ENCODE peak calls at places on chromosomes 4 and X, in five cellular contexts. One of them, this sample, is unnamed.

GRCh38 chr4:19736968-19737756 is 514.5 kb upstream of the SLIT2 start:
- DNase-seq in AG04450: no peak
- DNase-seq in psoas muscle: no peak
- DNase-seq in aorta: no peak
- DNase-seq in upper lobe of right lung: no peak
- DNase-seq in this sample: no peak

GRCh38 chrX:57135287-57135686 is 1.9 kb downstream of the SPIN2A start:
- DNase-seq in AG04450: no peak
- DNase-seq in psoas muscle: no peak
- DNase-seq in aorta: no peak
- DNase-seq in upper lobe of right lung: no peak
- DNase-seq in this sample: no peak

GRCh38 chr4:155566241-155566823 is 100.3 kb upstream of the GUCY1A1 start:
- DNase-seq in AG04450: no peak
- DNase-seq in psoas muscle: no peak
- DNase-seq in aorta: no peak
- DNase-seq in upper lobe of right lung: no peak
- DNase-seq in this sample: peak; percentile 73

GRCh38 chrX:152899111-152899873 is 1.4 kb downstream of the ZNF185 start:
- DNase-seq in AG04450: no peak
- DNase-seq in psoas muscle: no peak
- DNase-seq in aorta: no peak
- DNase-seq in upper lobe of right lung: no peak
- DNase-seq in this sample: no peak

GRCh38 chrX:115697806-115698205 is 136.8 kb downstream of the PLS3 start:
- DNase-seq in AG04450: no peak
- DNase-seq in psoas muscle: no peak
- DNase-seq in aorta: no peak
- DNase-seq in upper lobe of right lung: no peak
- DNase-seq in this sample: no peak

GRCh38 chr4:128573781-128574508 is 235.6 kb upstream of the JADE1 start:
- DNase-seq in AG04450: peak; percentile 63
- DNase-seq in psoas muscle: no peak
- DNase-seq in aorta: no peak
- DNase-seq in upper lobe of right lung: no peak
- DNase-seq in this sample: peak; percentile 78

GRCh38 chr4:40190880-40191815 is 5.7 kb upstream of the RHOH start:
- DNase-seq in AG04450: no peak
- DNase-seq in psoas muscle: no peak
- DNase-seq in aorta: no peak
- DNase-seq in upper lobe of right lung: no peak
- DNase-seq in this sample: no peak

GRCh38 chrX:54785901-54786300 is 12.2 kb downstream of the ITIH6 start:
- DNase-seq in AG04450: no peak
- DNase-seq in psoas muscle: no peak
- DNase-seq in aorta: no peak
- DNase-seq in upper lobe of right lung: no peak
- DNase-seq in this sample: no peak

GRCh38 chr4:139873111-139873866 is 207.7 kb downstream of the MGST2 start:
- DNase-seq in AG04450: no peak
- DNase-seq in psoas muscle: no peak
- DNase-seq in aorta: no peak
- DNase-seq in upper lobe of right lung: no peak
- DNase-seq in this sample: no peak

DNA sequence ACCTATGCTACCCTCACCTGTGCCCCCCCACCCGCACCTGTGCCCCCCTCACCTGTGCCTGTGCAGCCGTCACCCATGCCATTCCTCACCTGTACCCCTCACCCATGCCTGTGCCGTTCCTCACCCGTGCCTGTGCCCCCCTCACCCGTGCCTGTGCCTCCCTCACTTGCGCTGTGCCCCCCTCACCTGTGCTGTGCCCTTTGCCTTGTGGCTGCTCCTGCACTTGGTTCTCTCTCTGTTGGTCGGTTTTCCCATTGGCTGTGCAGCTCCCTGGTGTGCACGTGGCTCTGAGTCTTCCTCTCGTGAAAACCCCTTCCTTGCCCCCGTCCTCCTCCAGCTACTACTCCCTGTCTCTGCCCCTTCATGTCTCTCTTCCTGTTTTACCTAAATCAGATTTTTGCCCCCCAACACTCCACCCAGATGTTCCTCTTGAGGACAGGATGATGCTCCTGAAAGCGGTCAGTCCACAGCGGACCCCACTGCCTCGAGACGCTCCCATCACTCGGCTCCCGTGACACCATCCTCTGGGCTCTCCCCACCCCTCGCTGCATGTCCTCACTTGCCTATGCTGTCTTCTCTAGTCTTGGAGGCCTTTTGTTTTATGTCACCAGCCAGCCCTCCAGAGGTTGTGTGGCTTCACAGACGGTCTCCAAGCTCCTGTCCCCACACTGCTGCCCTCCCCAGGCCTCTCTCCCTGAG is 6.8 kb downstream of the MAEA start:
- DNase-seq in AG04450: no peak
- DNase-seq in psoas muscle: peak; percentile 36
- DNase-seq in aorta: peak; percentile 26
- DNase-seq in upper lobe of right lung: no peak
- DNase-seq in this sample: no peak
- H3K4me3 ChIP-seq in AG04450: no peak overlapping the region
- H3K4me3 ChIP-seq in psoas muscle: no peak overlapping the region
- H3K4me3 ChIP-seq in aorta: no peak overlapping the region
- H3K4me3 ChIP-seq in upper lobe of right lung: no peak overlapping the region
- H3K4me3 ChIP-seq in this sample: no peak overlapping the region

DNA sequence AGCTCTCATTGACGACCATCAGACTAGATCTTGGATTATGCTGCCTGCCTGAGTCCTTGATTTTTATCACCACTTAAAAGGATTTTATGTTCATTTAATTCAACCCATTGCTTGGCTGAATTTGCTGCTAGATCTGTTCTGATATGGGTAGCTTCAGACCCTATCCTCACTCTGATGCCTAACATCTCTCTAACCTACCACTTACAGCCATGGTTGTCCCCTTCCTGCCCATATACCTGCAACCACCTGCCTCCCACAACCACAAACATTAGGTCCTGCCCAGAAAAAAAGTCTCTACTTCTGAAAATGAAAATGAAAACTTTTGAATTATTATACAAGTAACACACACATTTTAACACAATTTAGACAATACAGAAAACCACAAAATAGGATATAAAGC is 310.8 kb downstream of the HNRNPD start:
- DNase-seq in AG04450: no peak
- DNase-seq in psoas muscle: no peak
- DNase-seq in aorta: no peak
- DNase-seq in upper lobe of right lung: no peak
- DNase-seq in this sample: no peak
- H3K4me3 ChIP-seq in AG04450: no peak overlapping the region
- H3K4me3 ChIP-seq in psoas muscle: no peak overlapping the region
- H3K4me3 ChIP-seq in aorta: no peak overlapping the region
- H3K4me3 ChIP-seq in upper lobe of right lung: no peak overlapping the region
- H3K4me3 ChIP-seq in this sample: no peak overlapping the region

GRCh38 chr4:16893141-16893571 is 5.3 kb downstream of the LDB2 start:
- DNase-seq in AG04450: no peak
- DNase-seq in psoas muscle: no peak
- DNase-seq in aorta: no peak
- DNase-seq in upper lobe of right lung: no peak
- DNase-seq in this sample: no peak
- H3K4me3 ChIP-seq in AG04450: peak overlapping the region; percentile 29
- H3K4me3 ChIP-seq in psoas muscle: peak overlapping the region; percentile 66
- H3K4me3 ChIP-seq in aorta: no peak overlapping the region
- H3K4me3 ChIP-seq in upper lobe of right lung: peak overlapping the region; percentile 49
- H3K4me3 ChIP-seq in this sample: no peak overlapping the region

GRCh38 chr4:176034498-176034897 is 31.1 kb upstream of the WDR17 start:
- DNase-seq in AG04450: peak; percentile 16
- DNase-seq in psoas muscle: no peak
- DNase-seq in aorta: no peak
- DNase-seq in upper lobe of right lung: no peak
- DNase-seq in this sample: no peak

GRCh38 chr4:176032454-176032853 is 33.2 kb upstream of the WDR17 start:
- DNase-seq in AG04450: no peak
- DNase-seq in psoas muscle: no peak
- DNase-seq in aorta: no peak
- DNase-seq in upper lobe of right lung: no peak
- DNase-seq in this sample: no peak

GRCh38 chr4:176031927-176032326 is 33.7 kb upstream of the WDR17 start:
- DNase-seq in AG04450: no peak
- DNase-seq in psoas muscle: no peak
- DNase-seq in aorta: no peak
- DNase-seq in upper lobe of right lung: no peak
- DNase-seq in this sample: no peak

GRCh38 chr4:176036585-176037205 is 28.9 kb upstream of the WDR17 start:
- DNase-seq in AG04450: no peak
- DNase-seq in psoas muscle: no peak
- DNase-seq in aorta: no peak
- DNase-seq in upper lobe of right lung: no peak
- DNase-seq in this sample: no peak

GRCh38 chr4:176034936-176035335 is 30.7 kb upstream of the WDR17 start:
- DNase-seq in AG04450: no peak
- DNase-seq in psoas muscle: no peak
- DNase-seq in aorta: no peak
- DNase-seq in upper lobe of right lung: no peak
- DNase-seq in this sample: no peak
- H3K4me3 ChIP-seq in AG04450: no peak overlapping the region
- H3K4me3 ChIP-seq in psoas muscle: no peak overlapping the region
- H3K4me3 ChIP-seq in aorta: no peak overlapping the region
- H3K4me3 ChIP-seq in upper lobe of right lung: no peak overlapping the region
- H3K4me3 ChIP-seq in this sample: no peak overlapping the region